ENCODE peak calls at places on chromosomes 13 and 19, in eight cellular contexts. Y is suprapubic skin, T is H1, X is Panc1, W is K562, P is vagina, N is HepG2, F is sigmoid colon. I is an unnamed sample.

GRCh38 chr13:101942535-101943157 is 459.2 kb downstream of the FGF14 start:
- DNase-seq in Y (no peak), T (no peak), X (no peak), W (no peak), P (no peak), N (no peak), F (no peak), I (no peak)

GRCh38 chr19:6126335-6126974 is 9.0 kb upstream of the ACSBG2 start:
- DNase-seq in Y (no peak), T (no peak), X (peak; percentile 46), W (peak; percentile 71), P (no peak), N (peak; percentile 67), F (no peak), I (no peak)

GRCh38 chr13:36848228-36848982 is 29.4 kb downstream of the RFXAP start:
- DNase-seq in Y (no peak), T (peak; percentile 55), X (no peak), W (no peak), P (no peak), N (no peak), F (no peak), I (no peak)

GRCh38 chr19:2371656-2372055 is 11.6 kb downstream of the TMPRSS9 start:
- DNase-seq in Y (no peak), T (no peak), X (no peak), W (no peak), P (no peak), N (no peak), F (no peak), I (no peak)

GRCh38 chr19:2426661-2427322 is 594 bp downstream of the TIMM13 start:
- DNase-seq in Y (peak; percentile 76), T (peak; percentile 79), X (no peak), W (peak; percentile 90), P (no peak), N (peak; percentile 64), F (peak; percentile 79), I (no peak)

GRCh38 chr13:49828452-49828851 is 36.0 kb upstream of the KPNA3 start:
- DNase-seq in Y (no peak), T (no peak), X (no peak), W (no peak), P (no peak), N (no peak), F (no peak), I (no peak)

GRCh38 chr13:24176351-24177101 is 16.0 kb downstream of the SPATA13 start:
- DNase-seq in Y (no peak), T (no peak), X (no peak), W (no peak), P (no peak), N (peak; percentile 72), F (no peak), I (no peak)

GRCh38 chr19:1046836-1047695 is 7.2 kb downstream of the ABCA7 start:
- DNase-seq in Y (no peak), T (no peak), X (no peak), W (no peak), P (no peak), N (no peak), F (no peak), I (no peak)

GRCh38 chr13:20401958-20402856 is 123.5 kb downstream of the CRYL1 start:
- DNase-seq in Y (no peak), T (no peak), X (no peak), W (no peak), P (peak; percentile 95), N (no peak), F (peak; percentile 40), I (no peak)

GRCh38 chr19:18895038-18895827 is 725 bp downstream of the CERS1 start:
- DNase-seq in Y (no peak), T (peak; percentile 80), X (no peak), W (peak; percentile 71), P (no peak), N (peak; percentile 79), F (no peak), I (no peak)

GRCh38 chr13:39415403-39415802 is 187.6 kb downstream of the LHFPL6 start:
- DNase-seq in Y (no peak), T (no peak), X (no peak), W (no peak), P (no peak), N (no peak), F (peak; percentile 77), I (no peak)

GRCh38 chr13:100108913-100109507 is 20.1 kb downstream of the PCCA start:
- DNase-seq in Y (no peak), T (no peak), X (no peak), W (no peak), P (no peak), N (no peak), F (no peak), I (no peak)

GRCh38 chr13:100102042-100102441 is 13.1 kb downstream of the PCCA start:
- DNase-seq in Y (no peak), T (no peak), X (no peak), W (no peak), P (no peak), N (no peak), F (no peak), I (no peak)

GRCh38 chr13:100110269-100110668 is 21.4 kb downstream of the PCCA start:
- DNase-seq in Y (no peak), T (no peak), X (no peak), W (no peak), P (no peak), N (no peak), F (no peak), I (no peak)

GRCh38 chr13:100106705-100107104 is 17.8 kb downstream of the PCCA start:
- DNase-seq in Y (no peak), T (no peak), X (no peak), W (no peak), P (no peak), N (no peak), F (no peak), I (no peak)

DNA sequence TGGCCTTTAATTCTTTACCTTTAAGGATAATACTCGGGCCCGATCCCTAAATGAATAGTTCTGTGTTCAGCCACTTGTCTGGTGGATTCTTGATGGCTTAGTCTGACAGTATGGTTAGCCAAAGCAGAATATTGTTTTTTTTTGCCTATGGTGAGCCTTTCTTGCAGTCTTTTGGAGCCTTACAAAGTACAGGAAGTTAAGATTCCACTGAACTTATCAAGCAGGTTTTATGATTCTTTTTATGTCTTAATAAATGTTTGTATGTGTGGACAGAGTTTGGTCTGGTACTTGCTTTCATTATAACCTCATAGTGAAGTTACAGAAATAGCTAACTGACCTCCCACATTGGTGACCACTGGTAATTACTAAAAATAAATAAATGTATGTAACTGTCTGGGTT is 17.1 kb downstream of the PCCA start:
- DNase-seq in Y (no peak), T (no peak), X (no peak), W (no peak), P (no peak), N (no peak), F (no peak), I (no peak)
- TF ChIP-seq POLR2AphosphoS5 in Y (no peak), T (no peak), X (no peak), W (no peak), P (no peak), N (no peak), F (no peak), I (no peak)

GRCh38 chr19:40599331-40600085 is 1.7 kb upstream of the LTBP4 start:
- DNase-seq in Y (no peak), T (no peak), X (no peak), W (no peak), P (no peak), N (no peak), F (no peak), I (no peak)

GRCh38 chr19:40600086-40600917 is 867 bp upstream of the LTBP4 start:
- DNase-seq in Y (no peak), T (no peak), X (no peak), W (no peak), P (no peak), N (no peak), F (peak; percentile 77), I (no peak)

GRCh38 chr19:40603071-40603718 is 2.0 kb downstream of the LTBP4 start:
- DNase-seq in Y (no peak), T (no peak), X (no peak), W (no peak), P (no peak), N (peak; percentile 28), F (no peak), I (no peak)

GRCh38 chr19:40598918-40599307 is 2.3 kb upstream of the LTBP4 start:
- DNase-seq in Y (no peak), T (no peak), X (no peak), W (no peak), P (no peak), N (no peak), F (no peak), I (no peak)

GRCh38 chr19:40601061-40601973 is at the start of gene LTBP4:
- DNase-seq in Y (no peak), T (no peak), X (no peak), W (peak; percentile 76), P (no peak), N (no peak), F (peak; percentile 89), I (no peak)
- TF ChIP-seq CTCF in Y (no peak), T (peak; percentile 47), X (peak; percentile 59), W (peak; percentile 6), P (no peak), N (peak; percentile 25), F (no peak), I (no peak)

GRCh38 chr13:99553033-99553432 is 51.8 kb downstream of the TM9SF2 start:
- DNase-seq in Y (no peak), T (no peak), X (no peak), W (no peak), P (no peak), N (no peak), F (no peak), I (no peak)

GRCh38 chr13:99542788-99543406 is 41.6 kb downstream of the TM9SF2 start:
- DNase-seq in Y (no peak), T (no peak), X (no peak), W (no peak), P (no peak), N (no peak), F (no peak), I (no peak)

GRCh38 chr13:99545979-99546378 is 44.7 kb downstream of the TM9SF2 start:
- DNase-seq in Y (no peak), T (no peak), X (no peak), W (no peak), P (no peak), N (no peak), F (no peak), I (no peak)

GRCh38 chr13:99546878-99547277 is 45.6 kb downstream of the TM9SF2 start:
- DNase-seq in Y (no peak), T (no peak), X (no peak), W (no peak), P (no peak), N (no peak), F (no peak), I (no peak)

GRCh38 chr13:99548448-99548847 is 47.2 kb downstream of the TM9SF2 start:
- DNase-seq in Y (no peak), T (no peak), X (no peak), W (no peak), P (no peak), N (no peak), F (no peak), I (no peak)
- TF ChIP-seq POLR2AphosphoS5 in Y (no peak), T (no peak), X (no peak), W (no peak), P (no peak), N (no peak), F (no peak), I (no peak)

DNA sequence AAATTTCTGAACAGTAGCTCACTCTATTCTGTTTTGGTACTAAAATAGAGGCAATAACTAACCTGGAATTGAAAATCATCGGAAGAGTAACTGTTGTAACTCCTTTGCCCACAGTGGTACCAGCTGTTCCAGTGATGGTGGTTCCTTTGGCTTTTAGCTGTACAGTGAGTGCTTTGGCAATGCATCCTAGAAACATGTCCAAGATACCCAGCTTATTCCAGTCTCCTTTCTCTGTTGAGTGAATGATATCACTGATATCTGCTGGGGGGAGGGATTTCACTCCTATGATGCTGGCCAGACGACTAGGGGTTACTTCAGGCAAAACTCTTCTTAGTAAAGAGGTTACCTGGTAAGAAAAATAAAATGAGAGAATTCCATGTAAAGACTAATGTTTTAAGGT is 40.6 kb upstream of the FBXL3 start:
- DNase-seq in Y (no peak), T (no peak), X (no peak), W (no peak), P (no peak), N (no peak), F (no peak), I (no peak)
- TF ChIP-seq CTCF in Y (no peak), T (no peak), X (no peak), W (no peak), P (no peak), N (no peak), F (no peak), I (no peak)

I was measured in esophagus muscularis mucosa.